ENCODE peak calls at places on chromosome 12, in nine cellular contexts. X, M, Z, E, S, F, T, R and G are unnamed samples. For H3K4me1 and H3K36me3, the result is how much of the 10 kb centered on the place peaks cover.

GRCh38 chr12:32336261-32336660 is 63.1 kb upstream of the FGD4 start:
- DNase-seq in X (no peak), M (no peak), Z (no peak), E (no peak), S (no peak), F (no peak), T (no peak), R (no peak), G (no peak)

GRCh38 chr12:53051058-53051880 is 1.4 kb downstream of the TNS2 start:
- DNase-seq in X (peak), M (no peak), Z (peak), E (peak), S (peak), F (peak), T (peak), R (peak), G (peak)

GRCh38 chr12:4240161-4240783 is 33.3 kb upstream of the CCND2 start:
- DNase-seq in X (no peak), M (no peak), Z (no peak), E (no peak), S (no peak), F (no peak), T (no peak), R (no peak), G (no peak)

GRCh38 chr12:45655186-45655585 is 74.3 kb upstream of the ARID2 start:
- DNase-seq in X (no peak), M (peak), Z (no peak), E (no peak), S (no peak), F (peak), T (no peak), R (no peak), G (no peak)

GRCh38 chr12:56129210-56129691 is 1.2 kb downstream of the ESYT1 start:
- DNase-seq in X (peak), M (peak), Z (peak), E (no peak), S (peak), F (peak), T (peak), R (peak), G (peak)

GRCh38 chr12:40946612-40947194 is 241.4 kb upstream of the PDZRN4 start:
- DNase-seq in X (no peak), M (peak), Z (no peak), E (no peak), S (no peak), F (peak), T (no peak), R (no peak), G (no peak)

GRCh38 chr12:90065301-90065801 is 356.7 kb upstream of the ATP2B1 start:
- DNase-seq in X (no peak), M (peak), Z (no peak), E (no peak), S (no peak), F (no peak), T (no peak), R (no peak), G (no peak)

GRCh38 chr12:131202592-131203378 is 249.1 kb downstream of the ADGRD1 start:
- DNase-seq in X (no peak), M (no peak), Z (no peak), E (no peak), S (no peak), F (no peak), T (no peak), R (no peak), G (no peak)

GRCh38 chr12:95115641-95116040 is 42.2 kb upstream of the NR2C1 start:
- DNase-seq in X (no peak), M (no peak), Z (no peak), E (no peak), S (no peak), F (no peak), T (no peak), R (no peak), G (no peak)

GRCh38 chr12:88574278-88574677 is 6.0 kb downstream of the KITLG start:
- DNase-seq in X (no peak), M (no peak), Z (peak), E (no peak), S (no peak), F (peak), T (no peak), R (no peak), G (no peak)

GRCh38 chr12:6280053-6280469 is 30.4 kb upstream of the PLEKHG6 start:
- DNase-seq in X (no peak), M (no peak), Z (no peak), E (peak), S (no peak), F (peak), T (peak), R (peak), G (peak)

GRCh38 chr12:107461222-107461980 is 224.2 kb upstream of the PWP1 start:
- DNase-seq in X (no peak), M (no peak), Z (no peak), E (no peak), S (no peak), F (peak), T (no peak), R (no peak), G (no peak)

GRCh38 chr12:105729931-105730330 is 399.4 kb downstream of the C12orf75 start:
- DNase-seq in X (no peak), M (no peak), Z (no peak), E (no peak), S (no peak), F (no peak), T (no peak), R (no peak), G (no peak)

GRCh38 chr12:123062682-123063426 is 82.4 kb downstream of the ARL6IP4 start:
- DNase-seq in X (no peak), M (no peak), Z (peak), E (peak), S (no peak), F (peak), T (peak), R (peak), G (no peak)
- H3K4me1 ChIP-seq in X (half or more), M (under half), Z (half or more), E (under half), S (under half), F (under half), T (half or more), R (half or more), G (under half)

GRCh38 chr12:111867531-111867930 is 25.5 kb downstream of the MAPKAPK5 start:
- DNase-seq in X (no peak), M (peak), Z (no peak), E (no peak), S (no peak), F (no peak), T (no peak), R (no peak), G (no peak)

GRCh38 chr12:111868676-111869588 is 26.9 kb downstream of the MAPKAPK5 start:
- DNase-seq in X (no peak), M (peak), Z (no peak), E (no peak), S (no peak), F (no peak), T (no peak), R (no peak), G (no peak)

GRCh38 chr12:111870216-111870615 is 28.2 kb downstream of the MAPKAPK5 start:
- DNase-seq in X (no peak), M (no peak), Z (no peak), E (no peak), S (no peak), F (no peak), T (no peak), R (no peak), G (no peak)

GRCh38 chr12:111864935-111865334 is 22.9 kb downstream of the MAPKAPK5 start:
- DNase-seq in X (no peak), M (no peak), Z (no peak), E (no peak), S (no peak), F (no peak), T (no peak), R (no peak), G (no peak)
- H3K36me3 ChIP-seq in X (under half), M (under half), Z (under half), E (under half), S (under half), F (under half), T (under half), R (under half), G (under half)

DNA sequence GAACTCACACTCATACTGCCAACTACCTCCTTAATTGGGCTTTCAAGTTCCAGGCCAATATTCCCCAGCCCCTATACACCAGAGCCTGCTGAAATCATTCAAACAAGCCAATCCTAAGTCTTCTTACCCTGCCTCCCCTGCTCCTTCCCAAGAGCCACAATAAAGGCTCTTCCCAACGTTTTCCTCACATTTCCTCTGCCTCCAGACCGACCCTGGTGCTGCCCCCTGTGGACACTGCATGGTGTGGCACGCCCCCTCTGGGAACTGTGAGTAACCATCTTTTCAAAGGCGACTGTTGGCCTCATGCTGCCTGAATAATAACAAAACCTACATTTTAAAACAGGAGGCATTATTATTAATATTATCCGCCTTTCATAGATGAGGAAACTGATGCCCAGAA is 111.6 kb upstream of the NOS1 start:
- DNase-seq in X (no peak), M (peak), Z (no peak), E (no peak), S (no peak), F (no peak), T (no peak), R (no peak), G (no peak)
- TF ChIP-seq CTCF in X (peak), M (peak), Z (no peak), E (peak), S (no peak), F (no peak), T (no peak), R (no peak), G (no peak)

DNA sequence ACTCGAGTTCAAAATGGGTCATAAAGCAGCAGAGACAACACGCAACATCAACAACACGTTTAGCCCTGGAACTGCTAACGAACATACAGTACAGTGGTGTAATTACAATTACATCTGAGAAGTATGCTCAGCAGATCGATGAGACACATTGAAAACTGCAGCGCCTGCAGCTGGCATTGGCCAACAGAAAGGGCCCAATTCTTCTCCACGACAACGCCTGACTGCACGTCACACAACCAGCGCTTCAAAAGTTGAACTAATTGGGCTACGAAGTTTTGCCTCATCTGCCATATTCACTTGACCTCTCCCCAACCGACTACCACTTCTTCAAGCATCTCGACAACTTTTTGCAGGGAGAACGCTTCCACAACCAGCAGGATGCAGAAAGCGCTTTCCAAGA is 145.6 kb downstream of the SCARB1 start:
- DNase-seq in X (no peak), M (no peak), Z (no peak), E (no peak), S (no peak), F (no peak), T (no peak), R (no peak), G (no peak)
- H3K4me1 ChIP-seq in X (under half), M (under half), Z (under half), E (under half), S (under half), F (under half), T (under half), R (under half), G (under half)

DNA sequence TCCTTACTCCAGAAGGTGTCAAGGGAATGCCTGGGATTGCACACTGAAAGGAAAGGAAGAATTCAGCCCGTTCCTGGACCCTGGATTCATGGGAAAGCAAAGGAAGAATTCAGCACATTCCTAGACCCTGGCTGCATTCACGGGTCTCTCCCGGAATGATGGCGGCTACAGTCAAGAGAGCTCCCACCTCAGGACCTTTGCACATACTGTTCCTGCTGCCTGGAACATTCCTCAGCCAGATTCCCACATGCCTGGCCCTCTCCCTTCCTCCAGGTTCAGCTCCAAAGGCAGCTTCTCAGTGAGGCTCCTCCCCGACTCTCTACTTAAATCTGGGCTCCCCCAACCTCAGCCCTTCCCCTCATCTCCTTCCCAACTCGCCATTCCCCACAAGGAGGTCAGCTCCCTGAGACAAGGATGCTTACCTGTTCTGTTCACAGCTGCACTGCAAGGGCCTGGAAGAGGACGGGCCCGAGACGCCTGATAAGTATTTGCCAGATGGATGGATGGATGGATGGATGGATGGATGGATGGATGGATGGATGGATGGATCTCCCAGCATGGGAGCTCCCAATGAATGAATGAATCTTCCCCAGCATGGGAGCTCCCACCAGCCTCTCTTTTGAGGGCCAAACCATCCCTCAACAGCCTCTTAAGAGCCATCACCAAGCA is 77.4 kb downstream of the NCOR2 start:
- DNase-seq in X (no peak), M (no peak), Z (no peak), E (no peak), S (no peak), F (no peak), T (no peak), R (no peak), G (no peak)
- H3K36me3 ChIP-seq in X (under half), M (under half), Z (under half), E (under half), S (under half), F (under half), T (under half), R (under half), G (under half)

DNA sequence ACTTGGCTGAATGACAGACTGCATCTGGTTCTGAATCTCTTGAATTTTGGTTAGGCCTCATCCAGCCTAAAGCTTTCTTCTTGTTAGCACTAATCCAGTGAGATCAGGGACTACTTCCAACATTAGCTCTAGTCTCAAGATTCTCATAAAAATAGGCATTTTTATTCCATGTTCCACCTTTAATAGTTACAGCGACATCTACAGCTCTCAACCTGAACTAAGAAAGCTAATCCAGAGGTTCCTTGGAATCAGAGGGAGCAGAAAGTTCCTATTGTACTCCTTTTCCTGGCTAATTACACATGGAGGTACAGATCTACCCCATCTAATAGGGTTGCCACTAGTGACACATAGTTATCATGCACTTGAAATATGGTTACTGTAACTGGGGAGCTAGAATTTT is 391.9 kb downstream of the RMST start:
- DNase-seq in X (no peak), M (no peak), Z (no peak), E (no peak), S (no peak), F (no peak), T (no peak), R (no peak), G (no peak)
- TF ChIP-seq CTCF in X (no peak), M (no peak), Z (no peak), E (no peak), S (no peak), F (no peak), T (no peak), R (no peak), G (no peak)

DNA sequence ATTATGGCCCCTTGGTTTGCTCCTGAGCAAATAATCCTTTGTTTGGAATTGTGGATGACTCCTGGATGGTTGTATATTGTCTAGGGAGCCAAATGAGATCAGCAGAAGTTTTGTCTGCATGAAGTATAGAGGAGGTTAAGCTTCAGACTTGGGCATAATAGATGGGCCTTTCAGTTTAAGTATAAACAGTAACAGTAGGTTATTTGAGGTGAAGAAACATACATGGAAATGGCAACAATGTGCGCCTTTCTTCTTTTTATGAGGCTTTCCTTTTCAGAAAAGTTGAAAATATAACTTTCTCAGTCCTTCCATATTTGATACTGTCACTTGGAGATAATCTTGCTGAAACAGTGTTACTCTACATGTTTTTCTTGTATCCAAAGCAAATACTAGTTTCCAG is 63.7 kb upstream of the PPP1R12A start:
- DNase-seq in X (no peak), M (no peak), Z (no peak), E (no peak), S (no peak), F (no peak), T (no peak), R (no peak), G (no peak)
- H3K4me1 ChIP-seq in X (under half), M (under half), Z (under half), E (under half), S (under half), F (under half), T (under half), R (under half), G (under half)